ENCODE peak calls at places on chromosome 12, in ten cellular contexts. L, Y, J, O, A, H, V, X, G and T are unnamed samples.

GRCh38 chr12:109572506-109572845 is 828 bp downstream of the MMAB start:
- DNase-seq in L (no peak), A (no peak), V (no peak), G (no peak), X (no peak), H (no peak), O (no peak), J (no peak), Y (no peak), T (no peak)

GRCh38 chr12:20567413-20567812 is 127.7 kb upstream of the SLCO1C1 start:
- DNase-seq in X (no peak), O (no peak), A (no peak), V (no peak), L (no peak), H (no peak), G (peak), Y (no peak), J (peak), T (no peak)

GRCh38 chr12:10331642-10332239 is 24.1 kb downstream of the KLRD1 start:
- DNase-seq in G (peak), A (no peak), X (peak), Y (peak), H (peak), V (no peak), L (no peak), J (peak), O (no peak), T (peak)

GRCh38 chr12:26651566-26652188 is 181.3 kb downstream of the ITPR2 start:
- DNase-seq in L (peak), A (no peak), V (no peak), Y (peak), X (peak), H (peak), O (no peak), J (peak), G (peak), T (peak)

GRCh38 chr12:32548691-32549412 is 130.2 kb upstream of the DNM1L start:
- DNase-seq in V (no peak), J (peak), X (peak), G (peak), O (no peak), A (peak), Y (no peak), H (no peak), L (peak), T (peak)

GRCh38 chr12:72872986-72873385 is 600.8 kb downstream of the TRHDE start:
- DNase-seq in J (no peak), L (no peak), G (no peak), V (no peak), H (no peak), X (peak), A (no peak), O (no peak), Y (no peak), T (no peak)

GRCh38 chr12:111748195-111748803 is 18.4 kb upstream of the ALDH2 start:
- DNase-seq in G (no peak), J (no peak), H (no peak), A (no peak), O (peak), V (no peak), Y (no peak), X (peak), L (no peak), T (no peak)

GRCh38 chr12:56839489-56840442 is 76.6 kb downstream of the HSD17B6 start:
- DNase-seq in L (no peak), V (no peak), A (no peak), X (peak), G (peak), H (peak), O (peak), Y (no peak), J (peak), T (peak)

GRCh38 chr12:47277972-47278448 is 198.3 kb upstream of the AMIGO2 start:
- DNase-seq in J (peak), X (no peak), G (peak), A (peak), Y (peak), V (no peak), H (peak), L (no peak), O (no peak), T (no peak)

GRCh38 chr12:54159140-54159539 is 29.6 kb downstream of the SMUG1 start:
- DNase-seq in O (no peak), Y (no peak), L (no peak), A (no peak), J (no peak), V (no peak), H (peak), X (peak), G (peak), T (peak)
- H3K4me3 ChIP-seq in O (no peak), Y (no peak), L (no peak), A (no peak), J (no peak), V (no peak), H (no peak), X (no peak), G (no peak), T (no peak)

GRCh38 chr12:6945613-6946012 is 1.8 kb downstream of the C12orf57 start:
- DNase-seq in L (no peak), O (peak), H (no peak), Y (no peak), V (no peak), X (no peak), A (no peak), J (no peak), G (no peak), T (no peak)

GRCh38 chr12:6944381-6945186 is 762 bp downstream of the C12orf57 start:
- DNase-seq in H (peak), V (peak), L (peak), X (peak), Y (peak), O (peak), A (peak), G (peak), J (peak), T (peak)

GRCh38 chr12:6946920-6947374 is 3.1 kb downstream of the C12orf57 start:
- DNase-seq in V (no peak), H (no peak), O (no peak), L (no peak), J (no peak), G (no peak), Y (no peak), X (no peak), A (no peak), T (no peak)

GRCh38 chr12:6947615-6948014 is 3.5 kb upstream of the PTPN6 start:
- DNase-seq in O (no peak), A (no peak), Y (no peak), L (no peak), X (no peak), J (no peak), V (peak), G (no peak), H (no peak), T (no peak)

GRCh38 chr12:6946033-6946919 is 2.5 kb downstream of the C12orf57 start:
- DNase-seq in G (peak), V (peak), Y (no peak), A (no peak), O (peak), J (no peak), X (peak), L (no peak), H (peak), T (no peak)
- H3K4me3 ChIP-seq in G (peak), V (peak), Y (no peak), A (no peak), O (no peak), J (no peak), X (peak), L (no peak), H (peak), T (no peak)

DNA sequence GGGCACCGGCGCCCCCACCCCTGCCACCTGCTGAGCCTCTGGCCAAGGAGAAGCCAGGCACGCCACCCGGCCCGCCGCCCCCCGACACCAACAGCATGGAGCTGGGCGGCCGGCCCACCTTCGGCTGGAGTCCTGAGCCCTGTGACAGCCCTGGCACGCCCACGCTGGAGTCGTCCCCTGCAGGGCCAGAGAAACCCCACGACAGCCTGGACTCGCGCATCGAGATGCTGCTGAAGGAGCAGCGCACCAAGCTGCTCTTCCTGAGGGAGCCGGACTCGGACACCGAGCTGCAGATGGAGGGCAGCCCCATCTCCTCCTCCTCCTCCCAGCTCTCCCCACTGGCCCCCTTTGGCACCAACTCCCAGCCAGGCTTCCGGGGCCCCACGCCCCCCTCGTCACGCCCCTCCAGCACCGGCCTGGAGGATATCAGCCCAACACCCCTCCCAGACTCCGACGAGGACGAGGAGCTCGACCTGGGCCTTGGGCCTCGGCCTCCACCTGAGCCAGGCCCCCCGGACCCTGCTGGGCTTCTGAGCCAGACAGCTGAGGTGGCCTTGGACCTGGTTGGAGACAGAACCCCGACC is 6.5 kb downstream of the SETD1B start:
- DNase-seq in A (no peak), Y (no peak), X (no peak), J (no peak), O (peak), H (no peak), G (no peak), V (peak), L (no peak), T (no peak)
- H3K4me3 ChIP-seq in A (no peak), Y (no peak), X (no peak), J (peak), O (no peak), H (no peak), G (no peak), V (no peak), L (no peak), T (no peak)

DNA sequence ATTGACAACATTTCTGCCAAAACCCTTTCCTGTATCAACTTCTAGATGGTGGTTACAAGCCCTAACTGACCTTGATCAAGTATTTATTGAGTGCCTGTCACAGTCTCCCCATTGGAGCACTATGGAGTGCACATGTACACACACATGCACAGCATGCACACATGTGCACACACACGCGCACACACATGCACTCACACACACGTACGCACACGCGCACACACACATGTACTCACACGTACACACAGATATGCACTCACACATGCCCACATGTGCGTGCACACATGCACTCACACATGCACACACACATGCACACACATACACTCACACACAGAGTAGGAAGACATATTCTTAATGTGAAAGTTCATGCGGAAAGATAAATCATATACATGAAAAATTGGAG is 43.7 kb downstream of the MYRFL start:
- DNase-seq in H (no peak), X (no peak), J (no peak), L (no peak), V (no peak), Y (no peak), O (no peak), A (no peak), G (no peak), T (no peak)
- H3K4me3 ChIP-seq in H (no peak), X (no peak), J (no peak), L (no peak), V (no peak), Y (no peak), O (no peak), A (no peak), G (no peak), T (no peak)

DNA sequence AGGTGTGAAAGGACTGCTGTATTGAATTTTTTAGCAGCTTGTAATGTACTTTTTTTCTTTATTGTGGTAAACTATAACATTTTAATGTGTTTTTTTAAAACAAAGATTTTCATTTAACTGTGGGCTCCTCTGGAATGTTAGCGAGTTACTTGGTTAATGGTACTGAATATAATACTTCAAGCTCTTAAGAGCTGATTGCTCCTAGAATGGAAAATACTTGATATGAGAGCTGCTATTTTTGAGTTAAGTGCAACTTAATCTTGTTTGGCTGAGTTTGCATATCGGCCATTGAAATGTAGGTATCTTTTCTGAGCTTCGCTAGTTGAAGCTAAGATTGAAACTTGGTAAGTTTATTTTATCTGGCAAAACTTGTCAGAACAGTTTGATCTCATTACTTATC is 7.4 kb downstream of the TMBIM6 start:
- DNase-seq in L (no peak), V (no peak), G (no peak), A (no peak), H (no peak), X (no peak), O (no peak), Y (no peak), J (no peak), T (no peak)
- H3K4me3 ChIP-seq in L (no peak), V (no peak), G (peak), A (no peak), H (no peak), X (peak), O (peak), Y (no peak), J (no peak), T (no peak)